ENCODE peak calls at places on chromosomes 2 and 18, in five cellular contexts. H is GM23248, F is K562, U is OCI-LY7, I is endothelial cell of umbilical vein. K is an unnamed sample. For H4K20me1, the result is how much of the 10 kb centered on the place peaks cover.

GRCh38 chr18:48723837-48724236 is 185.0 kb downstream of the CTIF start:
- DNase-seq in H (no peak), I (no peak), F (no peak), U (no peak), K (no peak)

GRCh38 chr18:24189007-24189528 is 50.2 kb downstream of the CABYR start:
- DNase-seq in I (no peak), H (peak), F (no peak), U (no peak), K (no peak)

GRCh38 chr2:26295511-26295910 is 50.4 kb upstream of the SELENOI start:
- DNase-seq in F (no peak), H (no peak), I (no peak), U (no peak), K (no peak)

GRCh38 chr2:175500255-175500654 is 318.7 kb upstream of the ATP5MC3 start:
- DNase-seq in I (no peak), F (no peak), H (no peak), U (no peak), K (no peak)

GRCh38 chr2:218186876-218187649 is 20.3 kb upstream of the CXCR1 start:
- DNase-seq in F (no peak), I (no peak), U (no peak), H (no peak), K (no peak)

GRCh38 chr18:74241970-74242369 is 49.8 kb downstream of the CYB5A start:
- DNase-seq in I (no peak), H (no peak), U (no peak), F (no peak), K (no peak)

GRCh38 chr2:108570416-108570815 is 36.1 kb downstream of the LIMS1 start:
- DNase-seq in F (peak), H (peak), U (no peak), I (no peak), K (no peak)

GRCh38 chr18:9708057-9708881 is at the start of gene RAB31:
- DNase-seq in H (peak), I (peak), F (peak), U (no peak), K (no peak)

GRCh38 chr2:85797959-85798358 is 44.2 kb downstream of the ATOH8 start:
- DNase-seq in F (peak), U (no peak), I (peak), H (peak), K (no peak)

GRCh38 chr2:127039387-127040031 is 67.4 kb downstream of the BIN1 start:
- DNase-seq in H (peak), I (no peak), U (peak), F (no peak), K (no peak)

GRCh38 chr2:26033270-26033768 is 565 bp upstream of the RAB10 start:
- DNase-seq in H (peak), I (peak), F (no peak), U (peak), K (no peak)

GRCh38 chr2:203446780-203447179 is 88.3 kb downstream of the RAPH1 start:
- DNase-seq in F (no peak), H (no peak), U (no peak), I (no peak), K (no peak)

GRCh38 chr2:16546128-16546754 is 119.4 kb downstream of the CYRIA start:
- DNase-seq in I (peak), H (peak), F (peak), U (peak), K (peak)

GRCh38 chr2:219698684-219699439 is 71.4 kb downstream of the SLC4A3 start:
- DNase-seq in H (no peak), F (no peak), U (no peak), I (no peak), K (peak)

GRCh38 chr18:37282386-37283037 is 283.1 kb downstream of the CELF4 start:
- DNase-seq in I (no peak), U (no peak), F (peak), H (peak), K (no peak)

GRCh38 chr2:23905155-23905554 is 21.8 kb downstream of the ATAD2B start:
- DNase-seq in F (no peak), U (no peak), I (no peak), H (peak), K (no peak)

GRCh38 chr2:224658776-224659175 is 57.4 kb downstream of the CCDC195 start:
- DNase-seq in F (no peak), H (peak), U (no peak), I (no peak), K (no peak)

GRCh38 chr2:190948671-190949070 is 65.3 kb downstream of the STAT1 start:
- DNase-seq in U (no peak), H (peak), F (no peak), I (peak), K (no peak)

GRCh38 chr2:9631976-9632700 is 1.3 kb upstream of the YWHAQ start:
- DNase-seq in F (no peak), U (no peak), I (no peak), H (no peak), K (no peak)

GRCh38 chr2:202429164-202429980 is 53.2 kb downstream of the BMPR2 start:
- DNase-seq in H (peak), U (no peak), F (no peak), I (peak), K (no peak)

GRCh38 chr2:43102366-43103092 is 123.9 kb downstream of the ZFP36L2 start:
- DNase-seq in I (no peak), H (no peak), U (no peak), F (no peak), K (no peak)

GRCh38 chr2:107932483-107932882 is 53.8 kb upstream of the SLC5A7 start:
- DNase-seq in I (no peak), F (no peak), H (peak), U (no peak), K (no peak)

GRCh38 chr2:221397179-221397578 is 174.9 kb downstream of the EPHA4 start:
- DNase-seq in H (peak), U (no peak), I (peak), F (no peak), K (no peak)

GRCh38 chr2:33205693-33206434 is 259.1 kb downstream of the LTBP1 start:
- DNase-seq in U (no peak), H (no peak), I (no peak), F (no peak), K (no peak)

GRCh38 chr2:108388045-108388444 is 10.3 kb downstream of the SULT1C4 start:
- DNase-seq in F (no peak), U (no peak), I (no peak), H (no peak), K (no peak)

GRCh38 chr18:42706618-42707017 is 408.9 kb downstream of the RIT2 start:
- DNase-seq in H (no peak), F (no peak), I (no peak), U (no peak), K (peak)

GRCh38 chr2:39437522-39438296 is 624 bp upstream of the MAP4K3 start:
- DNase-seq in U (peak), I (peak), H (peak), F (peak), K (peak)

GRCh38 chr18:49565656-49566055 is 3.8 kb downstream of the LIPG start:
- DNase-seq in U (no peak), H (peak), I (no peak), F (no peak), K (no peak)

GRCh38 chr2:177625744-177626655 is 233.4 kb downstream of the AGPS start:
- DNase-seq in H (no peak), F (peak), U (peak), I (peak), K (no peak)

GRCh38 chr2:241035142-241035817 is 36.9 kb downstream of the SNED1 start:
- DNase-seq in I (no peak), U (no peak), F (no peak), H (no peak), K (no peak)

GRCh38 chr2:142586693-142587432 is 290.6 kb upstream of the KYNU start:
- DNase-seq in I (no peak), U (peak), H (no peak), F (no peak), K (no peak)

GRCh38 chr2:8456149-8457091 is 225.4 kb upstream of the ID2 start:
- DNase-seq in H (no peak), I (no peak), F (no peak), U (no peak), K (peak)

GRCh38 chr2:118710481-118710880 is 137.0 kb downstream of the EN1 start:
- DNase-seq in U (no peak), F (peak), H (no peak), I (no peak), K (no peak)

GRCh38 chr2:54122171-54122935 is 6.9 kb downstream of the ACYP2 start:
- DNase-seq in F (no peak), I (no peak), H (peak), U (no peak), K (no peak)

GRCh38 chr2:84846041-84846663 is 34.7 kb downstream of the TRABD2A start:
- DNase-seq in U (peak), H (peak), F (no peak), I (no peak), K (peak)

GRCh38 chr2:152740743-152741328 is 22.4 kb downstream of the ARL6IP6 start:
- DNase-seq in I (peak), U (peak), H (peak), F (peak), K (no peak)

DNA sequence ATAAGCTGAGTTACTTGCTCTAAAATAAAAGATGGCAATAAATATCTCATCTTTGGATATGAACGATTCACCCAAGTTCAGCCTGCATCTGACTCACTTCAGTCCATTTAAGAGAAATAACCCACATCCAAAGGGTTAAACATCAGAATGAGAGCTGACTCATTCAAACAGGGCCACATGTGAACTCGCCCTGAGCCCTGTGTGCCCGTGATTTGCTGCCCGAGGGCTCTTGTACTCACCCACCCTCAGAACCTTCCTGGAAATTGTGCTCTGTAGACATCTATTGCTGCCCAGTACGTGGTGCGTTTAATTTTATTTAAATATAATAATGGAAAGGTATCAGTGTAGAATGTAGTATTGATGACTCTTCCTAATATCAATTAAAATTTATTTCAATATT is 66.9 kb upstream of the RBM44 start:
- DNase-seq in I (peak), F (no peak), U (no peak), H (peak), K (no peak)
- H4K20me1 ChIP-seq in I (under half), F (under half), U (under half), H (under half), K (under half)

GRCh38 chr2:11075221-11075620 is 80.0 kb upstream of the SLC66A3 start:
- DNase-seq in U (no peak), I (no peak), H (no peak), F (no peak), K (no peak)
- H3K4me2 ChIP-seq in U (no peak), I (no peak), H (no peak), F (no peak), K (no peak)

GRCh38 chr2:106117882-106118684 is 76.0 kb downstream of the UXS1 start:
- DNase-seq in I (no peak), F (no peak), H (no peak), U (no peak), K (no peak)
- H4K20me1 ChIP-seq in I (under half), F (under half), H (under half), U (under half), K (under half)

GRCh38 chr18:60277855-60278480 is 94.6 kb downstream of the MC4R start:
- DNase-seq in I (no peak), F (no peak), H (peak), U (no peak), K (no peak)
- H3K4me2 ChIP-seq in I (no peak), F (no peak), H (no peak), U (no peak), K (no peak)

GRCh38 chr2:64996914-64997313 is 7.7 kb downstream of the SLC1A4 start:
- DNase-seq in U (no peak), I (no peak), F (no peak), H (peak), K (no peak)
- H4K20me1 ChIP-seq in U (under half), I (under half), F (under half), H (under half), K (half or more)

GRCh38 chr18:2976733-2977132 is 36.2 kb downstream of the LPIN2 start:
- DNase-seq in I (no peak), U (no peak), F (no peak), H (no peak), K (no peak)

GRCh38 chr18:2978626-2979025 is 34.3 kb downstream of the LPIN2 start:
- DNase-seq in U (no peak), H (peak), F (no peak), I (peak), K (no peak)

GRCh38 chr18:2979871-2980606 is 32.9 kb downstream of the LPIN2 start:
- DNase-seq in I (peak), F (no peak), U (peak), H (peak), K (no peak)

GRCh38 chr18:2979027-2979570 is 33.8 kb downstream of the LPIN2 start:
- DNase-seq in U (no peak), I (peak), H (peak), F (no peak), K (no peak)

DNA sequence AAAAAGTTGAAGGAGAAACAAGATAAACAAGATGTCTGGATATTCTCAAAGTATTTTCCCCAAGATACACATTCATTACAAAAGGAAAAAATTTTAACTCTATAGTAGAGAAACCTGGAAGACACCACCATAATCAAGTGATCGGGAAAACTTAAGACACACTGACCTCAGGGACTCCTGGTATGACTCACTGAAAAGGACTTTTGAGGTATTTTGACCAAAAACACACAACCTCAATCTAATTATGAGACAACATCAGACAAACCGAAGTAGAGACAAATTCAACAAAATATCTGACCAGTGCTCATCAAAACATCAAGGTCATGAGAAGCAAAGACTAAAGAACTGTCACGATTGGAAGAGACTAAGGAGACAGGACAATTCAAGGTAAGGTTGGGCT is 34.7 kb downstream of the LPIN2 start:
- DNase-seq in U (no peak), F (no peak), H (peak), I (no peak), K (no peak)
- H3K4me2 ChIP-seq in U (no peak), F (no peak), H (peak), I (peak), K (no peak)